ENCODE peak calls at places on chromosomes 13 and 19, in nine cellular contexts. H, V, K, Q, O, X, M, P and N are unnamed samples.

GRCh38 chr13:23321534-23322241 is 111.8 kb downstream of the SACS start:
- DNase-seq in H (no peak), V (no peak), K (no peak), Q (peak), O (no peak), X (peak), M (peak), P (peak), N (peak)

GRCh38 chr13:78586706-78587105 is 16.6 kb downstream of the POU4F1 start:
- DNase-seq in H (no peak), V (peak), K (peak), Q (no peak), O (no peak), X (no peak), M (no peak), P (no peak), N (no peak)

GRCh38 chr13:80237646-80238045 is 103.3 kb downstream of the SPRY2 start:
- DNase-seq in H (no peak), V (no peak), K (no peak), Q (no peak), O (no peak), X (no peak), M (no peak), P (no peak), N (peak)

GRCh38 chr13:95564948-95565347 is 12.4 kb downstream of the CLDN10 start:
- DNase-seq in H (no peak), V (no peak), K (no peak), Q (no peak), O (no peak), X (peak), M (no peak), P (no peak), N (peak)

GRCh38 chr13:108859202-108860012 is 230.0 kb downstream of the MYO16 start:
- DNase-seq in H (no peak), V (peak), K (no peak), Q (no peak), O (no peak), X (peak), M (peak), P (peak), N (peak)

GRCh38 chr19:3375221-3376088 is 9.1 kb downstream of the NFIC start:
- DNase-seq in H (no peak), V (no peak), K (no peak), Q (no peak), O (peak), X (no peak), M (no peak), P (no peak), N (peak)

GRCh38 chr13:24039621-24040475 is 120.7 kb upstream of the SPATA13 start:
- DNase-seq in H (no peak), V (no peak), K (no peak), Q (no peak), O (no peak), X (no peak), M (no peak), P (no peak), N (no peak)

GRCh38 chr13:98109226-98109625 is 33.7 kb upstream of the FARP1 start:
- DNase-seq in H (no peak), V (no peak), K (no peak), Q (no peak), O (no peak), X (no peak), M (no peak), P (no peak), N (no peak)

GRCh38 chr13:95191821-95192220 is 109.4 kb downstream of the ABCC4 start:
- DNase-seq in H (peak), V (peak), K (peak), Q (peak), O (peak), X (peak), M (peak), P (peak), N (peak)

GRCh38 chr19:10290876-10291553 is 1.3 kb downstream of the ICAM5 start:
- DNase-seq in H (peak), V (peak), K (peak), Q (peak), O (peak), X (peak), M (peak), P (peak), N (peak)

GRCh38 chr19:28039677-28040381 is 1173.1 kb downstream of the UQCRFS1 start:
- DNase-seq in H (no peak), V (no peak), K (no peak), Q (no peak), O (no peak), X (no peak), M (peak), P (no peak), N (peak)

GRCh38 chr19:28044477-28044876 is 1168.5 kb downstream of the UQCRFS1 start:
- DNase-seq in H (no peak), V (no peak), K (no peak), Q (no peak), O (no peak), X (no peak), M (no peak), P (no peak), N (no peak)

GRCh38 chr19:28045621-28046020 is 1167.3 kb downstream of the UQCRFS1 start:
- DNase-seq in H (no peak), V (no peak), K (no peak), Q (no peak), O (no peak), X (no peak), M (no peak), P (no peak), N (no peak)

GRCh38 chr19:28046932-28047331 is 1166.0 kb downstream of the UQCRFS1 start:
- DNase-seq in H (no peak), V (no peak), K (no peak), Q (no peak), O (no peak), X (no peak), M (no peak), P (no peak), N (no peak)

DNA sequence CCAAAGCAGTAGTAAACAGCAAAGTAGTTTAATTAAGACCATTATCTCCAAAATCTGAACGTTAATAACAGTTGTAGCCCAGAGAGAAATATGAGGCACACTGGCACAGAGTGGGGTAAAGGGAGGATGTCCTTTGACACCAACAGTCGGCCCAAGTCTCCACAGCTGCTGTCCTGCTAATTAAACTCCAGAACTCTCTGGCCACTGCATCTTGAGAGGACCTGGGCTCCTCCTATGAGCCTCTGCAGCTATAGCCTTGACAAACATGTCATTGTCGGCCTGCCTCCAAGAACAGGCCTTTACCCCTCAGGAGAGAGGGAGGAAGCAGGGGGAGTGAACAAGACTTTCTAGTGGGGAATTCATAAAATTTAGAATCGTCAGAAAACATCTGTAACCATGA is 1170.4 kb downstream of the UQCRFS1 start:
- DNase-seq in H (no peak), V (no peak), K (no peak), Q (no peak), O (no peak), X (no peak), M (no peak), P (no peak), N (no peak)
- TF ChIP-seq EZH2phosphoT487 in H (no peak), V (no peak), K (no peak), Q (no peak), O (no peak), X (no peak), M (no peak), P (no peak), N (no peak)

DNA sequence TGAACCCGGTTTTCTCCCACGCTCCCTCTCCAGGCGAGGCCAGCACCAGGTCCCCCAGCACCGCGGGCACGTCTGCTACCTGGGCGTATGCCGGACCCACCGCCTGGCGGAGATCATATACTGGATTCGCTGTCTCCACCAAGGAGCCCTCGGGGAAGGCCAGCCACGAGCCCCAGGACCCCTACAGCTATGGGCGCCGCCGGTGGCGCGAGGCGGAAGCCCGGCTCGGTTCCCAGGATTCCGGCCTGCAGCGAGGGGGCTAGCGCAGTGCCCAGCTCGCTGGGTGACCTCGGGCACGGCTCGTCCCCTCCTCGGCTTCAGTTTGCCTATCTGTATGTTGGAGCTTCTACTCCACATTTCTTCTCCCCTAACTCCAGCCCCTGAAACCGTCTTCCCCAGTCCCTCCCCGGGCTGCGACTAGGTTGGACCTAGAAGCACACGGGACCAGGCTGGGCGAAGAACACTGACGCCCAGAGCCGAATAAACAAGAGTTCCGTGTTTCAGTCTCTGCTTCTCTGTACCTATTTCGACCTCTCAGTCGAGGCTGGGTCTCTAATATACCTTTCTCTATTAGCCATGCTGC is 752 bp upstream of the CPT1C start:
- DNase-seq in H (no peak), V (peak), K (peak), Q (no peak), O (no peak), X (no peak), M (peak), P (no peak), N (peak)
- H3K4me2 ChIP-seq in H (no peak), V (peak), K (peak), Q (peak), O (peak), X (peak), M (peak), P (no peak), N (peak)

GRCh38 chr13:41065098-41065497 is 3.8 kb downstream of the WBP4 start:
- DNase-seq in H (no peak), V (no peak), K (no peak), Q (no peak), O (no peak), X (no peak), M (peak), P (no peak), N (peak)
- TF ChIP-seq EZH2phosphoT487 in H (no peak), V (no peak), K (no peak), Q (no peak), O (no peak), X (no peak), M (no peak), P (no peak), N (no peak)

GRCh38 chr19:2047449-2048103 is 3.5 kb downstream of the MKNK2 start:
- DNase-seq in H (no peak), V (no peak), K (peak), Q (no peak), O (no peak), X (peak), M (peak), P (peak), N (peak)
- H3K4me2 ChIP-seq in H (peak), V (no peak), K (no peak), Q (peak), O (peak), X (peak), M (peak), P (no peak), N (no peak)

GRCh38 chr13:27619711-27620376 is 485 bp downstream of the LNX2 start:
- DNase-seq in H (peak), V (peak), K (no peak), Q (no peak), O (peak), X (peak), M (no peak), P (peak), N (peak)
- TF ChIP-seq EZH2phosphoT487 in H (no peak), V (no peak), K (no peak), Q (no peak), O (no peak), X (no peak), M (no peak), P (no peak), N (no peak)

GRCh38 chr13:44814836-44815235 is 174.4 kb downstream of the NUFIP1 start:
- DNase-seq in H (no peak), V (no peak), K (no peak), Q (no peak), O (no peak), X (no peak), M (no peak), P (no peak), N (peak)
- H3K4me2 ChIP-seq in H (no peak), V (no peak), K (no peak), Q (no peak), O (no peak), X (peak), M (no peak), P (no peak), N (peak)

GRCh38 chr13:31485651-31486051 is 253.7 kb upstream of the RXFP2 start:
- DNase-seq in H (no peak), V (no peak), K (no peak), Q (no peak), O (peak), X (no peak), M (peak), P (no peak), N (peak)

DNA sequence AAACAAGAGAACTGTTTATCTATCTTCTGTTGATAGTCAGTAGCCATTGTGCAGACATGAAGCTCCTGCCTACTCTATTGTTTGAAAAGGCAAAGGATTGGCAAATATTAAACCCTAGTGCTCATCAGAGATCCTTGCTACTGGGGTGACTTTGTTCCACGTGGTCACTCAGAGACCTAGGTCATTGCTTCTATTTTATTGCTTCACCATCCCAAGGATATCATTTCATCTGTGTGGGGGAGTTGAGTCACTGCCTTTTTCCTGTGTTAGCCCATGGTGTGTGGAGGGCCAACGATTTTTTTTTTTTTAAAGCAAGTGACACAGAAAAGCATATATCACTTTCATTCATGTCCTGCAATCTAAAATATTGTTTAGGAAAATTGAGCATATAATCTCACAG is 254.1 kb upstream of the RXFP2 start:
- DNase-seq in H (no peak), V (no peak), K (no peak), Q (no peak), O (no peak), X (no peak), M (peak), P (no peak), N (peak)
- TF ChIP-seq EZH2phosphoT487 in H (no peak), V (no peak), K (no peak), Q (no peak), O (no peak), X (no peak), M (no peak), P (no peak), N (no peak)

DNA sequence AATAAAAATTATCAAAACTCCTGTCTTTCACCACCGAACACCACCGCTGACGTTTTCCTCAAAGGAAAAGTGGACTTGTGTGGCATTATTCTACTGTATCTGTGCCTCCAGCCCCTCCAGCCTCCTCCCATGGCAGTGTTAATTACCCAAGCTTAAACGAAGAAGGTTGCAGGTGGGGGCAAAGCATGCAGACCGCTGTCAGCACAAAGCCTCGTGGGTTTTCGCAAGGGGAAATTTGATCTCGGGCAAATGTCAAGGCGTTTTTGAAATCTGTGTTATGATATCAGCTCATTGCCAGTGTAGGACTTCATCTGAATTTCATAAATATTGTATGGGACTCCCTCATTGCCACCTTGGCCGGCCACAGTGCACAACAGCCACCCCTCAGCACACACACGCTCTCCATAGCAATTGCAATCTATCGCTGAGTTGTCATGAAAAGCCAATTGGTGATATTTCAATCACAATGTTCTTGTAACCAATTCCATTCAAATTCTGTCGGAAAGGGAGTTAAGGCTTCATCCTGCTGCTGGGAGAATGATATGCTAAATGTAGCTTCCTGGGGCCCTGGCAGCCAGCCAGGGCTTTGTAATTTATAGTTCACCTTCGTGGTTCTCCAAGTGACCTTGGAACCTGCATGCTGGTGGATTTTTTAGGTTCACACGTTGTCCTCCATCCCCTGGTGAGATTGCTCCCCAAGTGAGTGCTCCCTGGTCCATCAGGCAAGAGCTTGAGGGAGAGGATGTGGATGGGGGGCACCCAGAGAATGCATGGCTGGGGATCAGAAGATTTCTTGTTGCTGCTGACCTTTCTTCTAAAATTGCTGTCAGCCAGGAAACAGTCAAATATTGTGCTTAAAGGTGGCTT is 16.6 kb downstream of the CHST8 start:
- DNase-seq in H (no peak), V (peak), K (no peak), Q (no peak), O (no peak), X (no peak), M (no peak), P (no peak), N (no peak)
- H3K4me2 ChIP-seq in H (no peak), V (peak), K (no peak), Q (no peak), O (no peak), X (no peak), M (no peak), P (peak), N (no peak)